ENCODE peak calls at places on chromosomes 16 and 17, in nine cellular contexts. V, T, E, R, Y, A, S, X and F are unnamed samples.

GRCh38 chr16:12239953-12240485 is 263.5 kb downstream of the SNX29 start:
- DNase-seq in R (no peak), V (no peak), X (no peak), T (no peak), S (peak), E (peak), Y (no peak), A (no peak), F (peak)

GRCh38 chr16:30953511-30954124 is 3.9 kb upstream of the SETD1A start:
- DNase-seq in V (no peak), Y (peak), A (peak), T (peak), S (peak), X (peak), E (peak), R (peak), F (peak)

GRCh38 chr16:309476-309875 is 26.5 kb downstream of the PDIA2 start:
- DNase-seq in S (no peak), V (no peak), A (no peak), T (no peak), X (no peak), E (no peak), Y (no peak), R (no peak), F (no peak)

GRCh38 chr16:1075546-1075945 is 3.0 kb downstream of the SSTR5 start:
- DNase-seq in A (no peak), R (no peak), Y (no peak), X (no peak), S (no peak), T (peak), V (no peak), E (no peak), F (no peak)

GRCh38 chr17:17921192-17922082 is 50.8 kb downstream of the TOM1L2 start:
- DNase-seq in X (no peak), E (peak), V (no peak), Y (peak), S (peak), T (no peak), R (no peak), A (no peak), F (no peak)

GRCh38 chr16:58638148-58639036 is 8.8 kb upstream of the CNOT1 start:
- DNase-seq in T (no peak), R (peak), S (peak), X (peak), A (no peak), Y (peak), V (no peak), E (peak), F (no peak)

GRCh38 chr17:1002771-1003555 is 6.0 kb downstream of the TIMM22 start:
- DNase-seq in Y (peak), E (peak), S (peak), T (no peak), A (peak), X (no peak), R (no peak), V (no peak), F (peak)

GRCh38 chr17:81933178-81933699 is 3.9 kb downstream of the PYCR1 start:
- DNase-seq in Y (no peak), X (no peak), R (no peak), V (no peak), T (no peak), S (no peak), A (no peak), E (no peak), F (no peak)

GRCh38 chr16:24939738-24940137 is 75.4 kb downstream of the ARHGAP17 start:
- DNase-seq in S (no peak), R (no peak), X (no peak), Y (no peak), E (no peak), V (no peak), T (no peak), A (no peak), F (no peak)

GRCh38 chr16:86087561-86088230 is 188.7 kb downstream of the IRF8 start:
- DNase-seq in S (no peak), T (no peak), R (no peak), A (no peak), Y (no peak), V (no peak), X (no peak), E (no peak), F (no peak)